ENCODE peak calls at places on chromosomes 6 and 20, in ten cellular contexts. U is putamen; T is A549; Q is NCI-H1105; C is IMR-90; O is T-helper 2 cell; F is naive thymus-derived CD8-positive, alpha-beta T cell; Y is GM12865; L is activated T-cell treated with anti-CD3 and anti-CD28 coated beads for 1 hour; P is NCI-H1694 treated with DMSO at 0.1 percent for 48 hours. M is an unnamed sample.

GRCh38 chr6:101458341-101458740 is 64.8 kb downstream of the GRIK2 start:
- DNase-seq in P (no peak), L (no peak), Q (no peak), C (peak), U (no peak), F (no peak), Y (no peak), T (no peak), O (no peak), M (no peak)

GRCh38 chr6:47141166-47141565 is 99.0 kb upstream of the ADGRF1 start:
- DNase-seq in Q (no peak), F (no peak), T (no peak), Y (no peak), P (no peak), L (no peak), C (no peak), O (no peak), U (no peak), M (no peak)

GRCh38 chr20:44104807-44105517 is 82.0 kb downstream of the JPH2 start:
- DNase-seq in L (no peak), T (no peak), F (no peak), U (no peak), O (no peak), C (peak), P (no peak), Q (peak), Y (no peak), M (no peak)

GRCh38 chr6:2766767-2767314 is 1.6 kb downstream of the WRNIP1 start:
- DNase-seq in C (peak), U (no peak), L (no peak), Y (no peak), T (no peak), P (no peak), F (no peak), Q (no peak), O (no peak), M (no peak)

GRCh38 chr6:34237722-34238506 is 1.2 kb downstream of the HMGA1 start:
- DNase-seq in F (peak), Q (peak), L (peak), T (peak), C (peak), O (peak), Y (peak), U (no peak), P (peak), M (no peak)

GRCh38 chr6:85459224-85459901 is 9.5 kb downstream of the NT5E start:
- DNase-seq in Q (no peak), F (no peak), T (no peak), P (no peak), C (peak), L (no peak), Y (no peak), U (no peak), O (no peak), M (no peak)

GRCh38 chr20:47546184-47547033 is 44.7 kb downstream of the NCOA3 start:
- DNase-seq in C (peak), O (no peak), Q (no peak), L (no peak), P (no peak), T (no peak), U (no peak), F (no peak), Y (no peak), M (no peak)

GRCh38 chr6:132669690-132670291 is 10.8 kb upstream of the TAAR1 start:
- DNase-seq in T (peak), L (no peak), O (no peak), Q (peak), Y (peak), F (no peak), C (peak), U (peak), P (no peak), M (no peak)

GRCh38 chr6:160519603-160520042 is 144.5 kb downstream of the LPA start:
- DNase-seq in C (no peak), P (peak), Y (no peak), L (no peak), O (no peak), F (peak), Q (no peak), T (peak), U (no peak), M (no peak)

M was measured in SK-N-MC.